ENCODE peak calls at places on chromosomes 7 and 10, in eight cellular contexts. T is transverse colon; J is endothelial cell; X is HFF-Myc; P is MCF 10A; R is epithelial cell of esophagus; B is heart right ventricle; F is CD8-positive, alpha-beta T cell. W is an unnamed sample.
A peak's percentile ranks its signal among the peaks of the same experiment; 100 is the strongest.

GRCh38 chr10:43594944-43595589 is 11.2 kb upstream of the ZNF485 start:
- DNase-seq in T (no peak), J (no peak), X (no peak), P (no peak), R (peak; percentile 4), B (peak; percentile 20), F (no peak), W (no peak)

GRCh38 chr7:2905500-2905899 is 61.4 kb upstream of the GNA12 start:
- DNase-seq in T (no peak), J (no peak), X (no peak), P (no peak), R (no peak), B (no peak), F (no peak), W (no peak)

GRCh38 chr10:4195214-4195613 is 410.2 kb upstream of the KLF6 start:
- DNase-seq in T (peak; percentile 40), J (no peak), X (no peak), P (peak; percentile 76), R (peak; percentile 92), B (no peak), F (no peak), W (no peak)

GRCh38 chr10:18658301-18658991 is 785 bp upstream of the ARL5B start:
- DNase-seq in T (peak; percentile 19), J (peak; percentile 9), X (no peak), P (no peak), R (peak; percentile 23), B (peak; percentile 24), F (no peak), W (no peak)

GRCh38 chr10:31928531-31929259 is at the start of gene ARHGAP12:
- DNase-seq in T (peak; percentile 94), J (peak; percentile 95), X (no peak), P (peak; percentile 83), R (peak; percentile 86), B (peak; percentile 91), F (peak; percentile 84), W (peak; percentile 56)

GRCh38 chr7:47609803-47610452 is 28.0 kb upstream of the TNS3 start:
- DNase-seq in T (no peak), J (no peak), X (no peak), P (no peak), R (no peak), B (no peak), F (no peak), W (peak; percentile 53)

GRCh38 chr10:113978802-113979201 is 64.9 kb upstream of the ADRB1 start:
- DNase-seq in T (no peak), J (no peak), X (no peak), P (no peak), R (no peak), B (peak; percentile 41), F (no peak), W (no peak)

GRCh38 chr10:122515588-122516231 is 44.8 kb upstream of the DMBT1 start:
- DNase-seq in T (peak; percentile 43), J (no peak), X (no peak), P (peak; percentile 75), R (peak; percentile 34), B (peak; percentile 43), F (peak; percentile 57), W (no peak)

DNA sequence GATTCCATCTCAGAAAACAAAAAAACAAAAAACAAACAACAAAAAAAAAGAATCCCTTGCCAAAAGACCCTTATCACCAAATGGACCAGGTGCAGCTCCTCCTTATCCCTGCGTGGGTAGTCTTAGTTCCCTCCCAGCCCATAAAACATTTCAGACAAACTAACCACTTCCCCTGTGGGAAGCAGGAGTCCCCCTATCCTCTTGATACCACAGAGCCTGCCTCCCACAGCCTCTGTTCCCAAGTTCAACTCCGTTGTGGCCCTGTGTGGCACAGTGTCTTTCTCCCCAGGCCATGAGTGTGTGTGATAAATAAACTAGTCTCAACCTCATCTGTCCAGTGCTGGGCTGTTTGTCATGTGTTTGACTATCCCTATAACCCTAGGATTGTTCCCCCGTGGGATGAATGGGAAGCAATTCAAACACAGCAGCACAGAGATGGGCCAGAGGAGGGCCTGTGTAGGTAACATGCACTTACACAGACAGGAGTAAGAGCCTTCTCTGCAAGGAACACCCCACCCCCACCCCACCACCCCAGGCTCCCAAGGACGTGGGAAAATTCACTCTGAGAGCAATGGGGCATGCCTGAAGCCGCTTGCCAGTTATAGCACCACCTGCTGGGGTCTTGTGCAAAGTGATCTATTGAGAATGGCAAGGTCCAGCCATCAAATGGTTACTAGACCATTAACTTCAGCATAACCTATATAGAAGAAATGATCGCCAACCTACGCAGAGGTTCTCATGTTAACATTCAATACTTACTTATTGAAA is 147.1 kb upstream of the GHITM start:
- DNase-seq in T (peak; percentile 26), J (peak; percentile 64), X (no peak), P (peak; percentile 67), R (peak; percentile 44), B (no peak), F (no peak), W (no peak)
- TF ChIP-seq CTCF in T (peak; percentile 37), J (peak; percentile 17), X (peak; percentile 49), P (peak; percentile 13), R (peak; percentile 55), B (peak; percentile 30), F (no peak), W (no peak)

GRCh38 chr10:100185364-100186252 is at the start of gene ERLIN1:
- DNase-seq in T (peak; percentile 95), J (peak; percentile 97), X (peak; percentile 52), P (peak; percentile 94), R (peak; percentile 94), B (peak; percentile 92), F (peak; percentile 93), W (peak; percentile 75)
- TF ChIP-seq CTCF in T (no peak), J (no peak), X (no peak), P (no peak), R (no peak), B (no peak), F (no peak), W (no peak)

DNA sequence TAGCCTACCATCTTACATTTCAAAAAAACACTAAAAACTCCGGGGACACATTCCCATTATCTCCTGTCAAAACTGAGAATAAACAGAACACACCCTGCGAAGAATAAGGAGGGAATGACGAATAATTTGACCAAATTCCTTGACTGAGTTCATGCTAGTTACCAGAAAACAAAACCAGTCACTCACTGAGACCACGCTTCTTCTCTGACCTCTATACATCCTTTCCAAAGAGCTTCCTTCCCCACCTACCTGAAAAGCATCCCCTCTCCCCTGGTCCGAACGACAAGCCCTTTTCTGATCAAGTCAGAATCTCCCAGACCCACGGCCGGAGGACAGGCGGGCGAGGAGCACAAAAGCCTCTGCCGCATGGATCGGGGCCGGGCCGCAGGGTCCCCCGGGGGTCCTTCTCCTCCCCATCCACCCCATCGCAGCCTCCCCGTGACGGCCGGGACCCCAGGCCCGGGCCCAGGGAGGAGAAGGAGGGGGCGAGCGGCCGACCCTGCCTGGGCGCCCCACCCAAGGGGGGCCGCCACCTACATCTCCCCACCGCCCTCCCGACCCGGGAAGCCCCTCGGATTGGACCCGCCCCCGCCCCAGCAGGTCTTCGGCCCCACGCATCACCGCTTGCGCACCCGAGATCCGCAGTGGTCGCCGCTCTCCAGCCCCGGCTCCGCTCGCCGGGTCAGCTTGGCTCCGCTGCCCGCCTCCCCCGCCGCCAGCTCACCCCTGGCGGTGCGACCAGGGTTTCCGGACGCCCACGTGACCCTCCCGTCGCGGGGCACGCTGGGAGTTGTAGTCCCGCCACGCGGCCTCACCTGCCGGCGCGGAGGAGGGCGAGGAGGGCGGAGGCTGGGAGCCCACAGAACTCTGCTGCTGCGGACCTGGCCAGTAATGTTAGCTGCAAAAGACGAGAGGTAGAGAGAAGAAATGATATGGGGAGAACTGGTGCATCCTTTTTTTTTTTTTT is at the start of gene SLC37A3:
- DNase-seq in T (peak; percentile 92), J (peak; percentile 87), X (no peak), P (peak; percentile 85), R (peak; percentile 87), B (peak; percentile 86), F (peak; percentile 87), W (no peak)
- TF ChIP-seq CTCF in T (peak; percentile 19), J (no peak), X (no peak), P (no peak), R (no peak), B (no peak), F (peak; percentile 25), W (no peak)

DNA sequence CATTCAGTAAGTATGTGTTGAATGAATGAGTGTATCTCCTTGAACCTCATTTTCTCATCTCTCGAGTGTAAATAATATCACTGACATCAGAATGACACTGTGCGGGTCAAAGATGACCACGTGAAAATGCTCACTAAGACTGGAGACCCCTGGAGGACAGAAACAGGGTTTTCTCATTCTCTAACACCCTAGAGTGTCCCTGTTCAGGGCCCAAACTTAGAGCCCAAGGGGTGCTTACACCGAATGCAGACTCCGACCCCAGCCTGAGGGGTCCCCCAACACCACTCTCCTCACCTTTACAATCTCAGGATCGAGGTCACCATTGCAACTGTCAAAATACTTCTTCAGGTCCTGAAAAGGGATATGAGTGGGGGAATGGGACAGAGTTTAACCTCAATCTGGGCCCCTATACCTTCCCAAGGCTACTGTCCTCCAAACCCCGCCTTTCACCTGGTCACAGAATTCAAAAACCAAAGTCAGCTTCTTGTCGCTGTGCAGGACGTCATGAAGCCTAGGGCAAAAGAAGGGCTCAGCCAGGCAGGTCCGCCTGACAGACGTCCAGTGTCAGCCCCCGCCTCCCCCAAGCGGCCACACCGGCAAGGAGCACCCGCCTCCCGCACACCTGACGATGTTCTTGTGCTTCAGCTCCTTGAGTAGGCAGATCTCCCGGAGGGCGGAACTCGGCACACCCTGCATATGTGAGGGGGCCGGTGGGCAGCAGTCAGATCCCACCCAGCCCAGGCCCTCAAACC is 1.2 kb downstream of the CDK5 start:
- DNase-seq in T (no peak), J (no peak), X (no peak), P (no peak), R (peak; percentile 47), B (no peak), F (no peak), W (no peak)
- TF ChIP-seq CTCF in T (no peak), J (no peak), X (no peak), P (no peak), R (no peak), B (no peak), F (no peak), W (no peak)

GRCh38 chr7:99525713-99526440 is 21.4 kb downstream of the ZKSCAN5 start:
- DNase-seq in T (peak; percentile 17), J (peak; percentile 24), X (no peak), P (peak; percentile 16), R (peak; percentile 48), B (no peak), F (peak; percentile 16), W (no peak)
- TF ChIP-seq CTCF in T (no peak), J (no peak), X (peak; percentile 41), P (peak; percentile 20), R (peak; percentile 54), B (no peak), F (no peak), W (peak; percentile 13)

DNA sequence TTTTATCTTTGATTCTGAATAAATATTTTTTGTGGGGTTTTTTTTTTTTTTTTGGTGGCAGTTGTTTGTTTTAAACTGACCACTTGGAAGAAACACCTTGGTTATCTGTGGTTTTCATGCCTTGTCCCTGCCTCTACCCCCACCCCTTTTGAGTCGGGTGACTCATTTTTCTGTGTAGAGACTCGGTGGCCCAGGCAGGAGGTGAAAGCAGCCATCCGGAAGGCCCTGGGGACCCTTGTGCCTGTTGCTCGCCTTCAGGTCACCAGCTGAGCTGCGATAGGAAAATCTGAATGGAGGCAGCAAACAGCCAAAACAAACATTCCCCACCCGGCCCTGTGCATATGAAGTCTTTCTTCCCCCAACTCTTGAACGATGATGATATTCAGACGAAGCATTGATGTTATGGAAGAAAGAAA is 22.7 kb downstream of the CYP17A1 start:
- DNase-seq in T (no peak), J (no peak), X (no peak), P (no peak), R (no peak), B (peak; percentile 79), F (no peak), W (no peak)
- TF ChIP-seq CTCF in T (no peak), J (no peak), X (no peak), P (no peak), R (no peak), B (no peak), F (no peak), W (no peak)

W was measured in AG09319.